ENCODE peak calls at places on chromosomes 7 and 10, in eight cellular contexts. One of them, this sample, is unnamed.

GRCh38 chr7:7820409-7820808 is 102.0 kb upstream of the RPA3 start:
- DNase-seq in stimulated activated CD8-positive, alpha-beta memory T cell treated with anti-CD3 and anti-CD28 coated beads, Interleukin-15, amount 100 ng/mL, for 4 hours: no peak
- DNase-seq in NCI-H2081 treated with DMSO at 0.1 percent for 48 hours: no peak
- DNase-seq in H9: no peak
- DNase-seq in A172: no peak
- DNase-seq in tibial artery: no peak
- DNase-seq in myocyte: no peak
- DNase-seq in astrocyte of the spinal cord: no peak
- DNase-seq in this sample: no peak

GRCh38 chr10:69803809-69804208 is 2.1 kb downstream of the COL13A1 start:
- DNase-seq in stimulated activated CD8-positive, alpha-beta memory T cell treated with anti-CD3 and anti-CD28 coated beads, Interleukin-15, amount 100 ng/mL, for 4 hours: no peak
- DNase-seq in NCI-H2081 treated with DMSO at 0.1 percent for 48 hours: no peak
- DNase-seq in H9: no peak
- DNase-seq in A172: no peak
- DNase-seq in tibial artery: peak; percentile 70
- DNase-seq in myocyte: peak; percentile 24
- DNase-seq in astrocyte of the spinal cord: no peak
- DNase-seq in this sample: no peak

GRCh38 chr10:28677889-28678686 is 767 bp downstream of the BAMBI start:
- DNase-seq in stimulated activated CD8-positive, alpha-beta memory T cell treated with anti-CD3 and anti-CD28 coated beads, Interleukin-15, amount 100 ng/mL, for 4 hours: no peak
- DNase-seq in NCI-H2081 treated with DMSO at 0.1 percent for 48 hours: no peak
- DNase-seq in H9: peak; percentile 42
- DNase-seq in A172: no peak
- DNase-seq in tibial artery: peak; percentile 68
- DNase-seq in myocyte: peak; percentile 21
- DNase-seq in astrocyte of the spinal cord: peak; percentile 44
- DNase-seq in this sample: no peak

GRCh38 chr7:139567647-139568345 is 44.3 kb downstream of the CLEC2L start:
- DNase-seq in stimulated activated CD8-positive, alpha-beta memory T cell treated with anti-CD3 and anti-CD28 coated beads, Interleukin-15, amount 100 ng/mL, for 4 hours: no peak
- DNase-seq in NCI-H2081 treated with DMSO at 0.1 percent for 48 hours: no peak
- DNase-seq in H9: no peak
- DNase-seq in A172: no peak
- DNase-seq in tibial artery: no peak
- DNase-seq in myocyte: no peak
- DNase-seq in astrocyte of the spinal cord: no peak
- DNase-seq in this sample: no peak

GRCh38 chr7:44109991-44110390 is 5.8 kb downstream of the AEBP1 start:
- DNase-seq in stimulated activated CD8-positive, alpha-beta memory T cell treated with anti-CD3 and anti-CD28 coated beads, Interleukin-15, amount 100 ng/mL, for 4 hours: no peak
- DNase-seq in NCI-H2081 treated with DMSO at 0.1 percent for 48 hours: no peak
- DNase-seq in H9: no peak
- DNase-seq in A172: no peak
- DNase-seq in tibial artery: no peak
- DNase-seq in myocyte: no peak
- DNase-seq in astrocyte of the spinal cord: no peak
- DNase-seq in this sample: no peak

GRCh38 chr10:82736305-82736704 is 861.3 kb downstream of the NRG3 start:
- DNase-seq in stimulated activated CD8-positive, alpha-beta memory T cell treated with anti-CD3 and anti-CD28 coated beads, Interleukin-15, amount 100 ng/mL, for 4 hours: no peak
- DNase-seq in NCI-H2081 treated with DMSO at 0.1 percent for 48 hours: no peak
- DNase-seq in H9: no peak
- DNase-seq in A172: no peak
- DNase-seq in tibial artery: no peak
- DNase-seq in myocyte: no peak
- DNase-seq in astrocyte of the spinal cord: no peak
- DNase-seq in this sample: no peak

GRCh38 chr7:127809285-127809702 is 157.3 kb downstream of the SND1 start:
- DNase-seq in stimulated activated CD8-positive, alpha-beta memory T cell treated with anti-CD3 and anti-CD28 coated beads, Interleukin-15, amount 100 ng/mL, for 4 hours: no peak
- DNase-seq in NCI-H2081 treated with DMSO at 0.1 percent for 48 hours: peak; percentile 6
- DNase-seq in H9: no peak
- DNase-seq in A172: peak; percentile 38
- DNase-seq in tibial artery: no peak
- DNase-seq in myocyte: peak; percentile 98
- DNase-seq in astrocyte of the spinal cord: peak; percentile 41
- DNase-seq in this sample: no peak

GRCh38 chr10:73649876-73650536 is 5.8 kb downstream of the SYNPO2L start:
- DNase-seq in stimulated activated CD8-positive, alpha-beta memory T cell treated with anti-CD3 and anti-CD28 coated beads, Interleukin-15, amount 100 ng/mL, for 4 hours: no peak
- DNase-seq in NCI-H2081 treated with DMSO at 0.1 percent for 48 hours: no peak
- DNase-seq in H9: no peak
- DNase-seq in A172: no peak
- DNase-seq in tibial artery: no peak
- DNase-seq in myocyte: peak; percentile 68
- DNase-seq in astrocyte of the spinal cord: no peak
- DNase-seq in this sample: no peak

GRCh38 chr7:128378637-128379036 is 17.1 kb upstream of the PRRT4 start:
- DNase-seq in stimulated activated CD8-positive, alpha-beta memory T cell treated with anti-CD3 and anti-CD28 coated beads, Interleukin-15, amount 100 ng/mL, for 4 hours: no peak
- DNase-seq in NCI-H2081 treated with DMSO at 0.1 percent for 48 hours: no peak
- DNase-seq in H9: no peak
- DNase-seq in A172: no peak
- DNase-seq in tibial artery: no peak
- DNase-seq in myocyte: no peak
- DNase-seq in astrocyte of the spinal cord: no peak
- DNase-seq in this sample: no peak

GRCh38 chr7:79548616-79549206 is 95.2 kb upstream of the MAGI2 start:
- DNase-seq in stimulated activated CD8-positive, alpha-beta memory T cell treated with anti-CD3 and anti-CD28 coated beads, Interleukin-15, amount 100 ng/mL, for 4 hours: no peak
- DNase-seq in NCI-H2081 treated with DMSO at 0.1 percent for 48 hours: no peak
- DNase-seq in H9: no peak
- DNase-seq in A172: no peak
- DNase-seq in tibial artery: no peak
- DNase-seq in myocyte: no peak
- DNase-seq in astrocyte of the spinal cord: no peak
- DNase-seq in this sample: peak; percentile 29

GRCh38 chr7:6015917-6016652 is 7.0 kb downstream of the AIMP2 start:
- DNase-seq in stimulated activated CD8-positive, alpha-beta memory T cell treated with anti-CD3 and anti-CD28 coated beads, Interleukin-15, amount 100 ng/mL, for 4 hours: no peak
- DNase-seq in NCI-H2081 treated with DMSO at 0.1 percent for 48 hours: no peak
- DNase-seq in H9: no peak
- DNase-seq in A172: peak; percentile 39
- DNase-seq in tibial artery: peak; percentile 75
- DNase-seq in myocyte: peak; percentile 91
- DNase-seq in astrocyte of the spinal cord: peak; percentile 95
- DNase-seq in this sample: no peak

GRCh38 chr10:35924726-35925125 is 282.6 kb upstream of the FZD8 start:
- DNase-seq in stimulated activated CD8-positive, alpha-beta memory T cell treated with anti-CD3 and anti-CD28 coated beads, Interleukin-15, amount 100 ng/mL, for 4 hours: no peak
- DNase-seq in NCI-H2081 treated with DMSO at 0.1 percent for 48 hours: no peak
- DNase-seq in H9: no peak
- DNase-seq in A172: no peak
- DNase-seq in tibial artery: no peak
- DNase-seq in myocyte: no peak
- DNase-seq in astrocyte of the spinal cord: no peak
- DNase-seq in this sample: no peak

GRCh38 chr7:46810986-46811385 is 770.9 kb downstream of the TNS3 start:
- DNase-seq in stimulated activated CD8-positive, alpha-beta memory T cell treated with anti-CD3 and anti-CD28 coated beads, Interleukin-15, amount 100 ng/mL, for 4 hours: no peak
- DNase-seq in NCI-H2081 treated with DMSO at 0.1 percent for 48 hours: no peak
- DNase-seq in H9: no peak
- DNase-seq in A172: no peak
- DNase-seq in tibial artery: no peak
- DNase-seq in myocyte: no peak
- DNase-seq in astrocyte of the spinal cord: no peak
- DNase-seq in this sample: no peak

GRCh38 chr10:86715836-86716235 is 40.6 kb upstream of the BMPR1A start:
- DNase-seq in stimulated activated CD8-positive, alpha-beta memory T cell treated with anti-CD3 and anti-CD28 coated beads, Interleukin-15, amount 100 ng/mL, for 4 hours: no peak
- DNase-seq in NCI-H2081 treated with DMSO at 0.1 percent for 48 hours: no peak
- DNase-seq in H9: no peak
- DNase-seq in A172: no peak
- DNase-seq in tibial artery: peak; percentile 44
- DNase-seq in myocyte: peak; percentile 63
- DNase-seq in astrocyte of the spinal cord: no peak
- DNase-seq in this sample: peak; percentile 47

GRCh38 chr10:79905322-79906314 is 43.3 kb downstream of the SFTPD start:
- DNase-seq in stimulated activated CD8-positive, alpha-beta memory T cell treated with anti-CD3 and anti-CD28 coated beads, Interleukin-15, amount 100 ng/mL, for 4 hours: no peak
- DNase-seq in NCI-H2081 treated with DMSO at 0.1 percent for 48 hours: no peak
- DNase-seq in H9: no peak
- DNase-seq in A172: peak; percentile 56
- DNase-seq in tibial artery: no peak
- DNase-seq in myocyte: peak; percentile 64
- DNase-seq in astrocyte of the spinal cord: peak; percentile 18
- DNase-seq in this sample: no peak

GRCh38 chr7:68725843-68726242 is 872.4 kb upstream of the AUTS2 start:
- DNase-seq in stimulated activated CD8-positive, alpha-beta memory T cell treated with anti-CD3 and anti-CD28 coated beads, Interleukin-15, amount 100 ng/mL, for 4 hours: no peak
- DNase-seq in NCI-H2081 treated with DMSO at 0.1 percent for 48 hours: no peak
- DNase-seq in H9: no peak
- DNase-seq in A172: no peak
- DNase-seq in tibial artery: no peak
- DNase-seq in myocyte: no peak
- DNase-seq in astrocyte of the spinal cord: no peak
- DNase-seq in this sample: no peak

GRCh38 chr10:13651969-13652720 is 65.4 kb downstream of the PRPF18 start:
- DNase-seq in stimulated activated CD8-positive, alpha-beta memory T cell treated with anti-CD3 and anti-CD28 coated beads, Interleukin-15, amount 100 ng/mL, for 4 hours: no peak
- DNase-seq in NCI-H2081 treated with DMSO at 0.1 percent for 48 hours: no peak
- DNase-seq in H9: no peak
- DNase-seq in A172: no peak
- DNase-seq in tibial artery: no peak
- DNase-seq in myocyte: no peak
- DNase-seq in astrocyte of the spinal cord: no peak
- DNase-seq in this sample: no peak

GRCh38 chr7:41592226-41592625 is 110.7 kb downstream of the INHBA start:
- DNase-seq in stimulated activated CD8-positive, alpha-beta memory T cell treated with anti-CD3 and anti-CD28 coated beads, Interleukin-15, amount 100 ng/mL, for 4 hours: no peak
- DNase-seq in NCI-H2081 treated with DMSO at 0.1 percent for 48 hours: no peak
- DNase-seq in H9: no peak
- DNase-seq in A172: no peak
- DNase-seq in tibial artery: no peak
- DNase-seq in myocyte: no peak
- DNase-seq in astrocyte of the spinal cord: no peak
- DNase-seq in this sample: no peak

GRCh38 chr10:16470747-16471146 is 33.9 kb downstream of the PTER start:
- DNase-seq in stimulated activated CD8-positive, alpha-beta memory T cell treated with anti-CD3 and anti-CD28 coated beads, Interleukin-15, amount 100 ng/mL, for 4 hours: peak; percentile 2
- DNase-seq in NCI-H2081 treated with DMSO at 0.1 percent for 48 hours: no peak
- DNase-seq in H9: no peak
- DNase-seq in A172: no peak
- DNase-seq in tibial artery: no peak
- DNase-seq in myocyte: no peak
- DNase-seq in astrocyte of the spinal cord: no peak
- DNase-seq in this sample: no peak

GRCh38 chr7:28179081-28180030 is 1.2 kb downstream of the JAZF1 start:
- DNase-seq in stimulated activated CD8-positive, alpha-beta memory T cell treated with anti-CD3 and anti-CD28 coated beads, Interleukin-15, amount 100 ng/mL, for 4 hours: peak; percentile 60
- DNase-seq in NCI-H2081 treated with DMSO at 0.1 percent for 48 hours: no peak
- DNase-seq in H9: peak; percentile 68
- DNase-seq in A172: peak; percentile 49
- DNase-seq in tibial artery: peak; percentile 87
- DNase-seq in myocyte: peak; percentile 72
- DNase-seq in astrocyte of the spinal cord: peak; percentile 45
- DNase-seq in this sample: peak; percentile 85

GRCh38 chr7:69723663-69724062 is 125.4 kb downstream of the AUTS2 start:
- DNase-seq in stimulated activated CD8-positive, alpha-beta memory T cell treated with anti-CD3 and anti-CD28 coated beads, Interleukin-15, amount 100 ng/mL, for 4 hours: no peak
- DNase-seq in NCI-H2081 treated with DMSO at 0.1 percent for 48 hours: no peak
- DNase-seq in H9: no peak
- DNase-seq in A172: no peak
- DNase-seq in tibial artery: no peak
- DNase-seq in myocyte: no peak
- DNase-seq in astrocyte of the spinal cord: no peak
- DNase-seq in this sample: no peak

GRCh38 chr7:603152-603941 is 83.7 kb upstream of the PDGFA start:
- DNase-seq in stimulated activated CD8-positive, alpha-beta memory T cell treated with anti-CD3 and anti-CD28 coated beads, Interleukin-15, amount 100 ng/mL, for 4 hours: no peak
- DNase-seq in NCI-H2081 treated with DMSO at 0.1 percent for 48 hours: no peak
- DNase-seq in H9: no peak
- DNase-seq in A172: peak; percentile 26
- DNase-seq in tibial artery: no peak
- DNase-seq in myocyte: no peak
- DNase-seq in astrocyte of the spinal cord: no peak
- DNase-seq in this sample: no peak

GRCh38 chr7:95886501-95887090 is 114.2 kb downstream of the DYNC1I1 start:
- DNase-seq in stimulated activated CD8-positive, alpha-beta memory T cell treated with anti-CD3 and anti-CD28 coated beads, Interleukin-15, amount 100 ng/mL, for 4 hours: no peak
- DNase-seq in NCI-H2081 treated with DMSO at 0.1 percent for 48 hours: no peak
- DNase-seq in H9: no peak
- DNase-seq in A172: peak; percentile 16
- DNase-seq in tibial artery: no peak
- DNase-seq in myocyte: no peak
- DNase-seq in astrocyte of the spinal cord: peak; percentile 38
- DNase-seq in this sample: no peak

GRCh38 chr7:146961617-146962016 is 845.0 kb downstream of the CNTNAP2 start:
- DNase-seq in stimulated activated CD8-positive, alpha-beta memory T cell treated with anti-CD3 and anti-CD28 coated beads, Interleukin-15, amount 100 ng/mL, for 4 hours: no peak
- DNase-seq in NCI-H2081 treated with DMSO at 0.1 percent for 48 hours: no peak
- DNase-seq in H9: no peak
- DNase-seq in A172: peak; percentile 94
- DNase-seq in tibial artery: no peak
- DNase-seq in myocyte: peak; percentile 81
- DNase-seq in astrocyte of the spinal cord: peak; percentile 91
- DNase-seq in this sample: no peak

GRCh38 chr7:144834516-144835165 is 1.2 kb downstream of the TPK1 start:
- DNase-seq in stimulated activated CD8-positive, alpha-beta memory T cell treated with anti-CD3 and anti-CD28 coated beads, Interleukin-15, amount 100 ng/mL, for 4 hours: no peak
- DNase-seq in NCI-H2081 treated with DMSO at 0.1 percent for 48 hours: no peak
- DNase-seq in H9: no peak
- DNase-seq in A172: peak; percentile 19
- DNase-seq in tibial artery: no peak
- DNase-seq in myocyte: no peak
- DNase-seq in astrocyte of the spinal cord: no peak
- DNase-seq in this sample: no peak

GRCh38 chr7:131546583-131547111 is 9.8 kb downstream of the PODXL start:
- DNase-seq in stimulated activated CD8-positive, alpha-beta memory T cell treated with anti-CD3 and anti-CD28 coated beads, Interleukin-15, amount 100 ng/mL, for 4 hours: no peak
- DNase-seq in NCI-H2081 treated with DMSO at 0.1 percent for 48 hours: no peak
- DNase-seq in H9: peak; percentile 95
- DNase-seq in A172: peak; percentile 79
- DNase-seq in tibial artery: no peak
- DNase-seq in myocyte: no peak
- DNase-seq in astrocyte of the spinal cord: no peak
- DNase-seq in this sample: peak; percentile 15

GRCh38 chr7:40221836-40222235 is 87.0 kb downstream of the SUGCT start:
- DNase-seq in stimulated activated CD8-positive, alpha-beta memory T cell treated with anti-CD3 and anti-CD28 coated beads, Interleukin-15, amount 100 ng/mL, for 4 hours: no peak
- DNase-seq in NCI-H2081 treated with DMSO at 0.1 percent for 48 hours: no peak
- DNase-seq in H9: no peak
- DNase-seq in A172: peak; percentile 92
- DNase-seq in tibial artery: peak; percentile 76
- DNase-seq in myocyte: peak; percentile 93
- DNase-seq in astrocyte of the spinal cord: peak; percentile 97
- DNase-seq in this sample: no peak

GRCh38 chr7:88040694-88041093 is 106.6 kb downstream of the ADAM22 start:
- DNase-seq in stimulated activated CD8-positive, alpha-beta memory T cell treated with anti-CD3 and anti-CD28 coated beads, Interleukin-15, amount 100 ng/mL, for 4 hours: no peak
- DNase-seq in NCI-H2081 treated with DMSO at 0.1 percent for 48 hours: no peak
- DNase-seq in H9: no peak
- DNase-seq in A172: peak; percentile 45
- DNase-seq in tibial artery: no peak
- DNase-seq in myocyte: no peak
- DNase-seq in astrocyte of the spinal cord: peak; percentile 64
- DNase-seq in this sample: no peak

GRCh38 chr10:51005551-51005950 is 68.7 kb upstream of the PRKG1 start:
- DNase-seq in stimulated activated CD8-positive, alpha-beta memory T cell treated with anti-CD3 and anti-CD28 coated beads, Interleukin-15, amount 100 ng/mL, for 4 hours: no peak
- DNase-seq in NCI-H2081 treated with DMSO at 0.1 percent for 48 hours: no peak
- DNase-seq in H9: no peak
- DNase-seq in A172: no peak
- DNase-seq in tibial artery: no peak
- DNase-seq in myocyte: peak; percentile 40
- DNase-seq in astrocyte of the spinal cord: no peak
- DNase-seq in this sample: no peak

GRCh38 chr7:74305987-74306736 is 17.0 kb downstream of the CLIP2 start:
- DNase-seq in stimulated activated CD8-positive, alpha-beta memory T cell treated with anti-CD3 and anti-CD28 coated beads, Interleukin-15, amount 100 ng/mL, for 4 hours: no peak
- DNase-seq in NCI-H2081 treated with DMSO at 0.1 percent for 48 hours: no peak
- DNase-seq in H9: no peak
- DNase-seq in A172: no peak
- DNase-seq in tibial artery: no peak
- DNase-seq in myocyte: no peak
- DNase-seq in astrocyte of the spinal cord: no peak
- DNase-seq in this sample: no peak

GRCh38 chr7:158001003-158001402 is 586.6 kb downstream of the PTPRN2 start:
- DNase-seq in stimulated activated CD8-positive, alpha-beta memory T cell treated with anti-CD3 and anti-CD28 coated beads, Interleukin-15, amount 100 ng/mL, for 4 hours: no peak
- DNase-seq in NCI-H2081 treated with DMSO at 0.1 percent for 48 hours: no peak
- DNase-seq in H9: no peak
- DNase-seq in A172: no peak
- DNase-seq in tibial artery: no peak
- DNase-seq in myocyte: no peak
- DNase-seq in astrocyte of the spinal cord: no peak
- DNase-seq in this sample: no peak

GRCh38 chr10:131683941-131684340 is 216.9 kb upstream of the PPP2R2D start:
- DNase-seq in stimulated activated CD8-positive, alpha-beta memory T cell treated with anti-CD3 and anti-CD28 coated beads, Interleukin-15, amount 100 ng/mL, for 4 hours: no peak
- DNase-seq in NCI-H2081 treated with DMSO at 0.1 percent for 48 hours: no peak
- DNase-seq in H9: no peak
- DNase-seq in A172: no peak
- DNase-seq in tibial artery: no peak
- DNase-seq in myocyte: no peak
- DNase-seq in astrocyte of the spinal cord: no peak
- DNase-seq in this sample: no peak

GRCh38 chr7:82442492-82443043 is 1.0 kb downstream of the CACNA2D1 start:
- DNase-seq in stimulated activated CD8-positive, alpha-beta memory T cell treated with anti-CD3 and anti-CD28 coated beads, Interleukin-15, amount 100 ng/mL, for 4 hours: no peak
- DNase-seq in NCI-H2081 treated with DMSO at 0.1 percent for 48 hours: no peak
- DNase-seq in H9: no peak
- DNase-seq in A172: no peak
- DNase-seq in tibial artery: no peak
- DNase-seq in myocyte: no peak
- DNase-seq in astrocyte of the spinal cord: peak; percentile 39
- DNase-seq in this sample: no peak

GRCh38 chr10:79437111-79437814 is 8.2 kb downstream of the ZCCHC24 start:
- DNase-seq in stimulated activated CD8-positive, alpha-beta memory T cell treated with anti-CD3 and anti-CD28 coated beads, Interleukin-15, amount 100 ng/mL, for 4 hours: no peak
- DNase-seq in NCI-H2081 treated with DMSO at 0.1 percent for 48 hours: no peak
- DNase-seq in H9: no peak
- DNase-seq in A172: peak; percentile 37
- DNase-seq in tibial artery: peak; percentile 57
- DNase-seq in myocyte: no peak
- DNase-seq in astrocyte of the spinal cord: no peak
- DNase-seq in this sample: no peak